ENCODE peak calls at places on chromosomes 5 and 9, in four cellular contexts. One of them, this sample, is unnamed.

GRCh38 chr5:171415115-171415730 is 4.2 kb upstream of the FGF18 start:
- DNase-seq in Peyer's patch: no peak
- DNase-seq in suprapubic skin: no peak
- DNase-seq in BJ: no peak
- DNase-seq in this sample: no peak

GRCh38 chr5:142587354-142587965 is 98.4 kb downstream of the FGF1 start:
- DNase-seq in Peyer's patch: no peak
- DNase-seq in suprapubic skin: no peak
- DNase-seq in BJ: no peak
- DNase-seq in this sample: no peak

GRCh38 chr9:126471084-126471611 is 142.6 kb upstream of the LMX1B start:
- DNase-seq in Peyer's patch: no peak
- DNase-seq in suprapubic skin: peak; percentile 89
- DNase-seq in BJ: no peak
- DNase-seq in this sample: no peak

GRCh38 chr9:81416476-81417298 is 272.7 kb downstream of the TLE1 start:
- DNase-seq in Peyer's patch: no peak
- DNase-seq in suprapubic skin: no peak
- DNase-seq in BJ: peak; percentile 76
- DNase-seq in this sample: no peak

GRCh38 chr9:136225748-136226679 is 19.6 kb downstream of the QSOX2 start:
- DNase-seq in Peyer's patch: peak; percentile 68
- DNase-seq in suprapubic skin: no peak
- DNase-seq in BJ: no peak
- DNase-seq in this sample: no peak

GRCh38 chr9:114207845-114208244 is 52.5 kb downstream of the COL27A1 start:
- DNase-seq in Peyer's patch: no peak
- DNase-seq in suprapubic skin: no peak
- DNase-seq in BJ: no peak
- DNase-seq in this sample: no peak

GRCh38 chr5:127699416-127699815 is 3.8 kb upstream of the CCDC192 start:
- DNase-seq in Peyer's patch: no peak
- DNase-seq in suprapubic skin: no peak
- DNase-seq in BJ: no peak
- DNase-seq in this sample: no peak

GRCh38 chr9:127783111-127783621 is 2.7 kb upstream of the CDK9 start:
- DNase-seq in Peyer's patch: no peak
- DNase-seq in suprapubic skin: peak; percentile 89
- DNase-seq in BJ: no peak
- DNase-seq in this sample: no peak

GRCh38 chr9:114989600-114990410 is 59.4 kb upstream of the TNFSF8 start:
- DNase-seq in Peyer's patch: no peak
- DNase-seq in suprapubic skin: no peak
- DNase-seq in BJ: no peak
- DNase-seq in this sample: no peak

GRCh38 chr9:5586391-5586802 is 42.5 kb upstream of the RIC1 start:
- DNase-seq in Peyer's patch: no peak
- DNase-seq in suprapubic skin: no peak
- DNase-seq in BJ: peak; percentile 59
- DNase-seq in this sample: no peak

GRCh38 chr5:113095831-113096230 is 119.2 kb downstream of the DCP2 start:
- DNase-seq in Peyer's patch: no peak
- DNase-seq in suprapubic skin: no peak
- DNase-seq in BJ: no peak
- DNase-seq in this sample: no peak

DNA sequence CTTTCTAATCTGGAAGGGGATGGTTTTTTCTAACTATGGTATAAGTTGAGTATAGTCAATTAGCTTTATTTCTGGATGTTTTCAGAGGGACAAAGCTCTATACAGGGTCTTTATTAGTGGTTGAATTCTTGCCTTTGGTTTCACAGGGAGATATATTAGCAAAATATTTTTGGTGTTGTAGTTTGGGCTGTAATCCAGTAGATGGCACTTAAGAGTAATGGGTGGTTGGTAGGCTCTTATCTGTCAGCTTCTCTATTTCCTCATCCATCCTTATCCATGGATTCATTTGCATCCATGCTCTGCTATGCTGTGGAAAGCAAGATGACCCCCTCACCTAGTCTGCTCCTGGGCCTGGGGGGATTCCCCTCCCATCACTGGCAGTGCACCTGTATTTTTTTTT is 363.6 kb upstream of the CYLC2 start:
- DNase-seq in Peyer's patch: no peak
- DNase-seq in suprapubic skin: no peak
- DNase-seq in BJ: no peak
- DNase-seq in this sample: no peak
- TF ChIP-seq CTCF in Peyer's patch: no peak
- TF ChIP-seq CTCF in suprapubic skin: no peak
- TF ChIP-seq CTCF in BJ: no peak
- TF ChIP-seq CTCF in this sample: peak; percentile 59

GRCh38 chr5:32613050-32613672 is 27.8 kb downstream of the SUB1 start:
- DNase-seq in Peyer's patch: peak; percentile 82
- DNase-seq in suprapubic skin: peak; percentile 89
- DNase-seq in BJ: no peak
- DNase-seq in this sample: peak; percentile 81
- TF ChIP-seq CTCF in Peyer's patch: peak; percentile 93
- TF ChIP-seq CTCF in suprapubic skin: peak; percentile 93
- TF ChIP-seq CTCF in BJ: peak; percentile 89
- TF ChIP-seq CTCF in this sample: peak; percentile 98

DNA sequence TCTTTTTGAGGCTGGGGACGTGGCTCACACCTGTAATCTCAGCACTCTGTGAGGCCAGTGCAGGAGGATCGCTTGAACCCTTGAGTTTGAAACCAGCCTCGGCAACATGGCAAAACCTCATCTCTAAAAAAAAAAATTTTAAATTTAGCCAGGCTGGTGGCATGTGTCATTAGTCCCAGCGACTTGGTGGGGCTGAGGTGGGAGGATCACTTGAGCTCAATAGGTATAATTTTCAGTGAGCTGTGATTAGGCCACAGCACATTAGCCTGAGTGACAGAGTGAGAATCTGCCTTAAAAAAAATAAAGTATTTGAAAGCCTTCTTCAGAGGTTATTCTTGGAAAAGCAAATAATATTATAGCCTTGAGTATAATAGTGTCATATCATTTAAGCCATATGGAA is 41.8 kb downstream of the NSD1 start:
- DNase-seq in Peyer's patch: no peak
- DNase-seq in suprapubic skin: no peak
- DNase-seq in BJ: no peak
- DNase-seq in this sample: no peak
- TF ChIP-seq CTCF in Peyer's patch: no peak
- TF ChIP-seq CTCF in suprapubic skin: no peak
- TF ChIP-seq CTCF in BJ: no peak
- TF ChIP-seq CTCF in this sample: no peak

GRCh38 chr9:116168231-116168630 is 14.6 kb downstream of the PAPPA start:
- DNase-seq in Peyer's patch: no peak
- DNase-seq in suprapubic skin: no peak
- DNase-seq in BJ: no peak
- DNase-seq in this sample: no peak
- TF ChIP-seq CTCF in Peyer's patch: no peak
- TF ChIP-seq CTCF in suprapubic skin: no peak
- TF ChIP-seq CTCF in BJ: no peak
- TF ChIP-seq CTCF in this sample: no peak

GRCh38 chr5:10800852-10801251 is 39.8 kb upstream of the DAP start:
- DNase-seq in Peyer's patch: no peak
- DNase-seq in suprapubic skin: no peak
- DNase-seq in BJ: no peak
- DNase-seq in this sample: no peak

GRCh38 chr5:10797246-10797645 is 36.2 kb upstream of the DAP start:
- DNase-seq in Peyer's patch: no peak
- DNase-seq in suprapubic skin: no peak
- DNase-seq in BJ: no peak
- DNase-seq in this sample: no peak

GRCh38 chr5:10801931-10802674 is 41.1 kb upstream of the DAP start:
- DNase-seq in Peyer's patch: no peak
- DNase-seq in suprapubic skin: no peak
- DNase-seq in BJ: no peak
- DNase-seq in this sample: no peak
- TF ChIP-seq CTCF in Peyer's patch: no peak
- TF ChIP-seq CTCF in suprapubic skin: no peak
- TF ChIP-seq CTCF in BJ: no peak
- TF ChIP-seq CTCF in this sample: no peak

GRCh38 chr9:133854785-133855184 is 116.6 kb upstream of the SARDH start:
- DNase-seq in Peyer's patch: no peak
- DNase-seq in suprapubic skin: no peak
- DNase-seq in BJ: no peak
- DNase-seq in this sample: no peak
- TF ChIP-seq CTCF in Peyer's patch: no peak
- TF ChIP-seq CTCF in suprapubic skin: no peak
- TF ChIP-seq CTCF in BJ: no peak
- TF ChIP-seq CTCF in this sample: no peak

GRCh38 chr9:72600671-72601070 is 79.3 kb downstream of the TMC1 start:
- DNase-seq in Peyer's patch: no peak
- DNase-seq in suprapubic skin: no peak
- DNase-seq in BJ: no peak
- DNase-seq in this sample: no peak

GRCh38 chr9:72598639-72599038 is 77.2 kb downstream of the TMC1 start:
- DNase-seq in Peyer's patch: no peak
- DNase-seq in suprapubic skin: no peak
- DNase-seq in BJ: no peak
- DNase-seq in this sample: no peak

GRCh38 chr9:72601595-72601994 is 80.2 kb downstream of the TMC1 start:
- DNase-seq in Peyer's patch: no peak
- DNase-seq in suprapubic skin: no peak
- DNase-seq in BJ: no peak
- DNase-seq in this sample: no peak

GRCh38 chr9:72597606-72598005 is 76.2 kb downstream of the TMC1 start:
- DNase-seq in Peyer's patch: no peak
- DNase-seq in suprapubic skin: no peak
- DNase-seq in BJ: no peak
- DNase-seq in this sample: no peak

DNA sequence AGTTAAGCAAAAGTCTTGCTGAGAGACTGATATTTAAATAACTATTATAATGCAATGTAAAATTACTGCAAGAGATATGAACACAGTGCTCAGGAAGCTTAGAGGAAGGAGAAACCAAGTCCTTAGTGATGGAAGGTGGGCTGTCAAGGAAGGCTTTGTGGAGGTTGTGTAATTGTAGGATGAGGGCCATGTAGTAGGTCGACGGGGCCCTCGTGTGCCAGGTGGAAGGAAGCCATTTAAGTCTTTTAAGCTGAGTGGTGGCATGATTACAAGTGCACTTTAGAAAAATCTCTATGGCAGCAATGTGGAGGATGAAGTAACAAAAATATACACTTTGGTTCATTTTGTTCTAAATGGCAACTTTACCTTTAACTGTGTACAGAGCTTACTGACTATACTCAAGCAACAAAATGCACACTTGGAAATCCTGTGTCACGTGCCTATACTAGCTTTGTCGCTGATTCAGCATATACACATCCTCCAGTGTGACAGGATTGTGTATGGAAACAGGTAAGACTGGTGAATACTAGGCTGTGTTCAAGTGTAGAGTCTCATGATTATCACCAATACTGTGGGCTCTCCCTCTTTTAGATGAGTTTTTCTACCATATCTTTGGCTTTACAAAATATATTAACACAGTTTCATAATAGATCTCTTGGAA is 78.6 kb downstream of the TMC1 start:
- DNase-seq in Peyer's patch: no peak
- DNase-seq in suprapubic skin: no peak
- DNase-seq in BJ: no peak
- DNase-seq in this sample: no peak
- TF ChIP-seq CTCF in Peyer's patch: no peak
- TF ChIP-seq CTCF in suprapubic skin: no peak
- TF ChIP-seq CTCF in BJ: no peak
- TF ChIP-seq CTCF in this sample: no peak

This sample was measured in type B pancreatic cell.